ENCODE peak calls at places on chromosome 1, in ten cellular contexts. One of them, this sample, is unnamed.

GRCh38 chr1:40663324-40664166 is 1.9 kb downstream of the RIMS3 start:
- DNase-seq in HEK293T: no peak
- DNase-seq in left cardiac atrium: no peak
- DNase-seq in breast epithelium: no peak
- DNase-seq in CD8-positive, alpha-beta T cell: no peak
- DNase-seq in stimulated activated CD4-positive, alpha-beta T cell treated with anti-CD3 and anti-CD28 coated beads, Interleukin-4, amount 100 ng/mL, for 48 hours: no peak
- DNase-seq in AG09309: no peak
- DNase-seq in hepatic stellate cell: no peak
- DNase-seq in body of pancreas: no peak
- DNase-seq in heart right ventricle: no peak
- DNase-seq in this sample: no peak

GRCh38 chr1:156601122-156601830 is at the start of gene GPATCH4:
- DNase-seq in HEK293T: peak; percentile 84
- DNase-seq in left cardiac atrium: peak; percentile 87
- DNase-seq in breast epithelium: peak; percentile 64
- DNase-seq in CD8-positive, alpha-beta T cell: peak; percentile 70
- DNase-seq in stimulated activated CD4-positive, alpha-beta T cell treated with anti-CD3 and anti-CD28 coated beads, Interleukin-4, amount 100 ng/mL, for 48 hours: peak; percentile 78
- DNase-seq in AG09309: peak; percentile 76
- DNase-seq in hepatic stellate cell: peak; percentile 88
- DNase-seq in body of pancreas: peak; percentile 70
- DNase-seq in heart right ventricle: peak; percentile 84
- DNase-seq in this sample: peak; percentile 79

GRCh38 chr1:44239337-44239960 is 26.2 kb downstream of the DMAP1 start:
- DNase-seq in HEK293T: peak; percentile 24
- DNase-seq in left cardiac atrium: no peak
- DNase-seq in breast epithelium: no peak
- DNase-seq in CD8-positive, alpha-beta T cell: no peak
- DNase-seq in stimulated activated CD4-positive, alpha-beta T cell treated with anti-CD3 and anti-CD28 coated beads, Interleukin-4, amount 100 ng/mL, for 48 hours: no peak
- DNase-seq in AG09309: no peak
- DNase-seq in hepatic stellate cell: peak; percentile 52
- DNase-seq in body of pancreas: no peak
- DNase-seq in heart right ventricle: peak; percentile 31
- DNase-seq in this sample: no peak

GRCh38 chr1:233509596-233509995 is 104.3 kb upstream of the KCNK1 start:
- DNase-seq in HEK293T: no peak
- DNase-seq in left cardiac atrium: no peak
- DNase-seq in breast epithelium: no peak
- DNase-seq in CD8-positive, alpha-beta T cell: no peak
- DNase-seq in stimulated activated CD4-positive, alpha-beta T cell treated with anti-CD3 and anti-CD28 coated beads, Interleukin-4, amount 100 ng/mL, for 48 hours: no peak
- DNase-seq in AG09309: no peak
- DNase-seq in hepatic stellate cell: no peak
- DNase-seq in body of pancreas: no peak
- DNase-seq in heart right ventricle: no peak
- DNase-seq in this sample: no peak

GRCh38 chr1:42456754-42457089 is 379 bp downstream of the PPCS start:
- DNase-seq in HEK293T: peak; percentile 58
- DNase-seq in left cardiac atrium: peak; percentile 59
- DNase-seq in breast epithelium: no peak
- DNase-seq in CD8-positive, alpha-beta T cell: peak; percentile 72
- DNase-seq in stimulated activated CD4-positive, alpha-beta T cell treated with anti-CD3 and anti-CD28 coated beads, Interleukin-4, amount 100 ng/mL, for 48 hours: peak; percentile 55
- DNase-seq in AG09309: no peak
- DNase-seq in hepatic stellate cell: peak; percentile 63
- DNase-seq in body of pancreas: peak; percentile 61
- DNase-seq in heart right ventricle: peak; percentile 28
- DNase-seq in this sample: peak; percentile 40

GRCh38 chr1:39680751-39681150 is 8.8 kb upstream of the NT5C1A start:
- DNase-seq in HEK293T: no peak
- DNase-seq in left cardiac atrium: no peak
- DNase-seq in breast epithelium: no peak
- DNase-seq in CD8-positive, alpha-beta T cell: no peak
- DNase-seq in stimulated activated CD4-positive, alpha-beta T cell treated with anti-CD3 and anti-CD28 coated beads, Interleukin-4, amount 100 ng/mL, for 48 hours: no peak
- DNase-seq in AG09309: no peak
- DNase-seq in hepatic stellate cell: no peak
- DNase-seq in body of pancreas: no peak
- DNase-seq in heart right ventricle: no peak
- DNase-seq in this sample: no peak

GRCh38 chr1:10549919-10550656 is 75.3 kb downstream of the PEX14 start:
- DNase-seq in HEK293T: no peak
- DNase-seq in left cardiac atrium: no peak
- DNase-seq in breast epithelium: no peak
- DNase-seq in CD8-positive, alpha-beta T cell: no peak
- DNase-seq in stimulated activated CD4-positive, alpha-beta T cell treated with anti-CD3 and anti-CD28 coated beads, Interleukin-4, amount 100 ng/mL, for 48 hours: no peak
- DNase-seq in AG09309: no peak
- DNase-seq in hepatic stellate cell: no peak
- DNase-seq in body of pancreas: no peak
- DNase-seq in heart right ventricle: no peak
- DNase-seq in this sample: no peak

GRCh38 chr1:180948357-180948756 is 35.7 kb downstream of the KIAA1614 start:
- DNase-seq in HEK293T: no peak
- DNase-seq in left cardiac atrium: no peak
- DNase-seq in breast epithelium: no peak
- DNase-seq in CD8-positive, alpha-beta T cell: no peak
- DNase-seq in stimulated activated CD4-positive, alpha-beta T cell treated with anti-CD3 and anti-CD28 coated beads, Interleukin-4, amount 100 ng/mL, for 48 hours: no peak
- DNase-seq in AG09309: no peak
- DNase-seq in hepatic stellate cell: no peak
- DNase-seq in body of pancreas: no peak
- DNase-seq in heart right ventricle: no peak
- DNase-seq in this sample: no peak

GRCh38 chr1:67898033-67898726 is 64.9 kb upstream of the GNG12 start:
- DNase-seq in HEK293T: no peak
- DNase-seq in left cardiac atrium: no peak
- DNase-seq in breast epithelium: no peak
- DNase-seq in CD8-positive, alpha-beta T cell: no peak
- DNase-seq in stimulated activated CD4-positive, alpha-beta T cell treated with anti-CD3 and anti-CD28 coated beads, Interleukin-4, amount 100 ng/mL, for 48 hours: no peak
- DNase-seq in AG09309: no peak
- DNase-seq in hepatic stellate cell: no peak
- DNase-seq in body of pancreas: no peak
- DNase-seq in heart right ventricle: no peak
- DNase-seq in this sample: no peak

GRCh38 chr1:160625321-160625720 is 21.5 kb downstream of the SLAMF1 start:
- DNase-seq in HEK293T: no peak
- DNase-seq in left cardiac atrium: no peak
- DNase-seq in breast epithelium: no peak
- DNase-seq in CD8-positive, alpha-beta T cell: no peak
- DNase-seq in stimulated activated CD4-positive, alpha-beta T cell treated with anti-CD3 and anti-CD28 coated beads, Interleukin-4, amount 100 ng/mL, for 48 hours: no peak
- DNase-seq in AG09309: no peak
- DNase-seq in hepatic stellate cell: no peak
- DNase-seq in body of pancreas: no peak
- DNase-seq in heart right ventricle: no peak
- DNase-seq in this sample: no peak

GRCh38 chr1:60149254-60149653 is 75.7 kb upstream of the C1orf87 start:
- DNase-seq in HEK293T: no peak
- DNase-seq in left cardiac atrium: peak; percentile 55
- DNase-seq in breast epithelium: no peak
- DNase-seq in CD8-positive, alpha-beta T cell: no peak
- DNase-seq in stimulated activated CD4-positive, alpha-beta T cell treated with anti-CD3 and anti-CD28 coated beads, Interleukin-4, amount 100 ng/mL, for 48 hours: no peak
- DNase-seq in AG09309: no peak
- DNase-seq in hepatic stellate cell: no peak
- DNase-seq in body of pancreas: peak; percentile 56
- DNase-seq in heart right ventricle: peak; percentile 53
- DNase-seq in this sample: peak; percentile 34

GRCh38 chr1:17059391-17060128 is 5.7 kb upstream of the SDHB start:
- DNase-seq in HEK293T: peak; percentile 76
- DNase-seq in left cardiac atrium: peak; percentile 44
- DNase-seq in breast epithelium: no peak
- DNase-seq in CD8-positive, alpha-beta T cell: no peak
- DNase-seq in stimulated activated CD4-positive, alpha-beta T cell treated with anti-CD3 and anti-CD28 coated beads, Interleukin-4, amount 100 ng/mL, for 48 hours: peak; percentile 15
- DNase-seq in AG09309: peak; percentile 35
- DNase-seq in hepatic stellate cell: peak; percentile 77
- DNase-seq in body of pancreas: peak; percentile 86
- DNase-seq in heart right ventricle: peak; percentile 43
- DNase-seq in this sample: peak; percentile 52

GRCh38 chr1:87560961-87561360 is 232.3 kb downstream of the LMO4 start:
- DNase-seq in HEK293T: no peak
- DNase-seq in left cardiac atrium: no peak
- DNase-seq in breast epithelium: no peak
- DNase-seq in CD8-positive, alpha-beta T cell: no peak
- DNase-seq in stimulated activated CD4-positive, alpha-beta T cell treated with anti-CD3 and anti-CD28 coated beads, Interleukin-4, amount 100 ng/mL, for 48 hours: no peak
- DNase-seq in AG09309: no peak
- DNase-seq in hepatic stellate cell: peak; percentile 5
- DNase-seq in body of pancreas: no peak
- DNase-seq in heart right ventricle: no peak
- DNase-seq in this sample: no peak

GRCh38 chr1:231508497-231508896 is 20.0 kb upstream of the TSNAX start:
- DNase-seq in HEK293T: no peak
- DNase-seq in left cardiac atrium: no peak
- DNase-seq in breast epithelium: no peak
- DNase-seq in CD8-positive, alpha-beta T cell: no peak
- DNase-seq in stimulated activated CD4-positive, alpha-beta T cell treated with anti-CD3 and anti-CD28 coated beads, Interleukin-4, amount 100 ng/mL, for 48 hours: no peak
- DNase-seq in AG09309: no peak
- DNase-seq in hepatic stellate cell: no peak
- DNase-seq in body of pancreas: no peak
- DNase-seq in heart right ventricle: no peak
- DNase-seq in this sample: no peak

GRCh38 chr1:94481473-94481933 is 60.1 kb downstream of the F3 start:
- DNase-seq in HEK293T: peak; percentile 80
- DNase-seq in left cardiac atrium: no peak
- DNase-seq in breast epithelium: no peak
- DNase-seq in CD8-positive, alpha-beta T cell: peak; percentile 21
- DNase-seq in stimulated activated CD4-positive, alpha-beta T cell treated with anti-CD3 and anti-CD28 coated beads, Interleukin-4, amount 100 ng/mL, for 48 hours: no peak
- DNase-seq in AG09309: peak; percentile 31
- DNase-seq in hepatic stellate cell: peak; percentile 40
- DNase-seq in body of pancreas: peak; percentile 72
- DNase-seq in heart right ventricle: peak; percentile 42
- DNase-seq in this sample: peak; percentile 52

GRCh38 chr1:200034262-200034557 is 6.7 kb downstream of the NR5A2 start:
- DNase-seq in HEK293T: no peak
- DNase-seq in left cardiac atrium: no peak
- DNase-seq in breast epithelium: no peak
- DNase-seq in CD8-positive, alpha-beta T cell: no peak
- DNase-seq in stimulated activated CD4-positive, alpha-beta T cell treated with anti-CD3 and anti-CD28 coated beads, Interleukin-4, amount 100 ng/mL, for 48 hours: no peak
- DNase-seq in AG09309: no peak
- DNase-seq in hepatic stellate cell: no peak
- DNase-seq in body of pancreas: no peak
- DNase-seq in heart right ventricle: no peak
- DNase-seq in this sample: no peak

GRCh38 chr1:228472655-228473054 is 14.5 kb upstream of the RNF187 start:
- DNase-seq in HEK293T: no peak
- DNase-seq in left cardiac atrium: no peak
- DNase-seq in breast epithelium: no peak
- DNase-seq in CD8-positive, alpha-beta T cell: no peak
- DNase-seq in stimulated activated CD4-positive, alpha-beta T cell treated with anti-CD3 and anti-CD28 coated beads, Interleukin-4, amount 100 ng/mL, for 48 hours: no peak
- DNase-seq in AG09309: no peak
- DNase-seq in hepatic stellate cell: no peak
- DNase-seq in body of pancreas: no peak
- DNase-seq in heart right ventricle: no peak
- DNase-seq in this sample: no peak

GRCh38 chr1:53158900-53159299 is 16.5 kb upstream of the SLC1A7 start:
- DNase-seq in HEK293T: no peak
- DNase-seq in left cardiac atrium: no peak
- DNase-seq in breast epithelium: no peak
- DNase-seq in CD8-positive, alpha-beta T cell: no peak
- DNase-seq in stimulated activated CD4-positive, alpha-beta T cell treated with anti-CD3 and anti-CD28 coated beads, Interleukin-4, amount 100 ng/mL, for 48 hours: no peak
- DNase-seq in AG09309: no peak
- DNase-seq in hepatic stellate cell: no peak
- DNase-seq in body of pancreas: no peak
- DNase-seq in heart right ventricle: no peak
- DNase-seq in this sample: no peak

GRCh38 chr1:37292789-37293188 is 181.6 kb upstream of the ZC3H12A start:
- DNase-seq in HEK293T: no peak
- DNase-seq in left cardiac atrium: no peak
- DNase-seq in breast epithelium: no peak
- DNase-seq in CD8-positive, alpha-beta T cell: no peak
- DNase-seq in stimulated activated CD4-positive, alpha-beta T cell treated with anti-CD3 and anti-CD28 coated beads, Interleukin-4, amount 100 ng/mL, for 48 hours: no peak
- DNase-seq in AG09309: no peak
- DNase-seq in hepatic stellate cell: no peak
- DNase-seq in body of pancreas: no peak
- DNase-seq in heart right ventricle: no peak
- DNase-seq in this sample: no peak

GRCh38 chr1:30315185-30315960 is 408.0 kb downstream of the MATN1 start:
- DNase-seq in HEK293T: peak; percentile 46
- DNase-seq in left cardiac atrium: no peak
- DNase-seq in breast epithelium: no peak
- DNase-seq in CD8-positive, alpha-beta T cell: no peak
- DNase-seq in stimulated activated CD4-positive, alpha-beta T cell treated with anti-CD3 and anti-CD28 coated beads, Interleukin-4, amount 100 ng/mL, for 48 hours: no peak
- DNase-seq in AG09309: no peak
- DNase-seq in hepatic stellate cell: no peak
- DNase-seq in body of pancreas: no peak
- DNase-seq in heart right ventricle: no peak
- DNase-seq in this sample: no peak

GRCh38 chr1:234911787-234912186 is 216.8 kb downstream of the TOMM20 start:
- DNase-seq in HEK293T: no peak
- DNase-seq in left cardiac atrium: peak; percentile 51
- DNase-seq in breast epithelium: no peak
- DNase-seq in CD8-positive, alpha-beta T cell: peak; percentile 74
- DNase-seq in stimulated activated CD4-positive, alpha-beta T cell treated with anti-CD3 and anti-CD28 coated beads, Interleukin-4, amount 100 ng/mL, for 48 hours: no peak
- DNase-seq in AG09309: no peak
- DNase-seq in hepatic stellate cell: no peak
- DNase-seq in body of pancreas: no peak
- DNase-seq in heart right ventricle: peak; percentile 56
- DNase-seq in this sample: no peak

GRCh38 chr1:232062967-232063366 is 436.4 kb downstream of the DISC1 start:
- DNase-seq in HEK293T: no peak
- DNase-seq in left cardiac atrium: no peak
- DNase-seq in breast epithelium: no peak
- DNase-seq in CD8-positive, alpha-beta T cell: no peak
- DNase-seq in stimulated activated CD4-positive, alpha-beta T cell treated with anti-CD3 and anti-CD28 coated beads, Interleukin-4, amount 100 ng/mL, for 48 hours: no peak
- DNase-seq in AG09309: no peak
- DNase-seq in hepatic stellate cell: no peak
- DNase-seq in body of pancreas: no peak
- DNase-seq in heart right ventricle: no peak
- DNase-seq in this sample: no peak

GRCh38 chr1:206766251-206766856 is 4.2 kb upstream of the IL19 start:
- DNase-seq in HEK293T: no peak
- DNase-seq in left cardiac atrium: peak; percentile 43
- DNase-seq in breast epithelium: no peak
- DNase-seq in CD8-positive, alpha-beta T cell: peak; percentile 82
- DNase-seq in stimulated activated CD4-positive, alpha-beta T cell treated with anti-CD3 and anti-CD28 coated beads, Interleukin-4, amount 100 ng/mL, for 48 hours: peak; percentile 54
- DNase-seq in AG09309: peak; percentile 54
- DNase-seq in hepatic stellate cell: peak; percentile 69
- DNase-seq in body of pancreas: no peak
- DNase-seq in heart right ventricle: peak; percentile 11
- DNase-seq in this sample: peak; percentile 40

GRCh38 chr1:234980224-234980656 is 148.4 kb downstream of the TOMM20 start:
- DNase-seq in HEK293T: no peak
- DNase-seq in left cardiac atrium: no peak
- DNase-seq in breast epithelium: no peak
- DNase-seq in CD8-positive, alpha-beta T cell: no peak
- DNase-seq in stimulated activated CD4-positive, alpha-beta T cell treated with anti-CD3 and anti-CD28 coated beads, Interleukin-4, amount 100 ng/mL, for 48 hours: no peak
- DNase-seq in AG09309: no peak
- DNase-seq in hepatic stellate cell: peak; percentile 36
- DNase-seq in body of pancreas: no peak
- DNase-seq in heart right ventricle: no peak
- DNase-seq in this sample: no peak

This sample was measured in mucosa of gallbladder.